ENCODE peak calls at places on chromosomes 3 and 15, in ten cellular contexts. Z is PC-9, O is fibroblast of lung, I is neural progenitor cell, H is HCT116, E is PC-3, M is K562, C is keratinocyte, T is hepatocyte, A is MM.1S. B is an unnamed sample. For H3K9me3, the result is how much of the 10 kb centered on the place peaks cover.

GRCh38 chr3:188830955-188831354 is 340.8 kb upstream of the TPRG1 start:
- DNase-seq in T (no peak), A (no peak), H (no peak), I (no peak), Z (no peak), C (no peak), M (no peak), O (peak), E (peak), B (no peak)

GRCh38 chr15:72358532-72359180 is 17.2 kb downstream of the HEXA start:
- DNase-seq in H (no peak), Z (peak), T (no peak), I (no peak), O (peak), C (no peak), A (no peak), E (peak), M (no peak), B (peak)

GRCh38 chr3:94862703-94863102 is 799.8 kb downstream of the NSUN3 start:
- DNase-seq in H (no peak), O (no peak), Z (no peak), A (peak), I (peak), T (peak), C (no peak), E (peak), M (no peak), B (no peak)

GRCh38 chr3:4782095-4782494 is 197.1 kb upstream of the BHLHE40 start:
- DNase-seq in H (no peak), M (no peak), O (no peak), I (no peak), C (no peak), Z (no peak), E (no peak), A (no peak), T (no peak), B (no peak)

GRCh38 chr3:174101244-174101643 is 703.7 kb downstream of the NLGN1 start:
- DNase-seq in O (no peak), A (peak), Z (no peak), E (peak), I (no peak), H (no peak), T (no peak), M (no peak), C (no peak), B (peak)

GRCh38 chr3:153162513-153163348 is 705 bp downstream of the RAP2B start:
- DNase-seq in I (peak), H (no peak), C (no peak), A (peak), E (peak), T (peak), Z (no peak), M (no peak), O (peak), B (peak)

GRCh38 chr3:133964547-133964946 is 65.2 kb downstream of the SLCO2A1 start:
- DNase-seq in Z (no peak), H (peak), O (no peak), E (peak), T (no peak), C (no peak), A (no peak), M (no peak), I (no peak), B (peak)

GRCh38 chr3:46283851-46284450 is 41.7 kb downstream of the CCR3 start:
- DNase-seq in H (no peak), Z (no peak), T (no peak), C (no peak), O (no peak), I (no peak), M (no peak), A (no peak), E (no peak), B (no peak)

GRCh38 chr3:122245513-122246174 is 62.2 kb downstream of the CASR start:
- DNase-seq in M (peak), C (no peak), T (no peak), Z (no peak), A (peak), H (no peak), E (peak), O (no peak), I (no peak), B (peak)

GRCh38 chr3:149273096-149273751 is 51.6 kb upstream of the CP start:
- DNase-seq in Z (peak), H (peak), M (peak), E (peak), I (peak), C (peak), O (peak), A (peak), T (peak), B (peak)

GRCh38 chr3:104126463-104126862 is 1240.2 kb upstream of the ALCAM start:
- DNase-seq in Z (no peak), A (no peak), C (no peak), I (no peak), M (no peak), T (no peak), H (no peak), O (no peak), E (no peak), B (no peak)

GRCh38 chr3:153103406-153103945 is 58.5 kb upstream of the RAP2B start:
- DNase-seq in M (no peak), C (no peak), O (no peak), I (no peak), E (no peak), Z (no peak), H (no peak), T (peak), A (no peak), B (no peak)

GRCh38 chr3:164004205-164004604 is 1074.1 kb downstream of the SI start:
- DNase-seq in M (peak), H (no peak), T (peak), A (no peak), I (peak), Z (no peak), C (no peak), E (no peak), O (no peak), B (no peak)

GRCh38 chr3:51398595-51399310 is 7.7 kb downstream of the RBM15B start:
- DNase-seq in I (no peak), C (no peak), M (no peak), H (no peak), A (no peak), T (no peak), O (no peak), Z (no peak), E (no peak), B (no peak)

GRCh38 chr15:90762109-90762508 is 45.0 kb downstream of the BLM start:
- DNase-seq in A (no peak), C (no peak), T (peak), O (peak), M (no peak), Z (no peak), H (no peak), I (no peak), E (no peak), B (no peak)

GRCh38 chr15:29773816-29774215 is 48.5 kb downstream of the TJP1 start:
- DNase-seq in M (no peak), C (no peak), Z (no peak), H (no peak), A (no peak), T (no peak), E (peak), I (no peak), O (no peak), B (peak)

GRCh38 chr15:42131826-42132806 is 24.3 kb downstream of the PLA2G4F start:
- DNase-seq in E (no peak), C (no peak), I (peak), M (peak), T (peak), H (no peak), O (no peak), Z (peak), A (no peak), B (no peak)

GRCh38 chr3:27253831-27254230 is 115.4 kb downstream of the NEK10 start:
- DNase-seq in T (peak), C (peak), H (peak), O (peak), Z (peak), A (peak), E (peak), M (no peak), I (peak), B (peak)

GRCh38 chr3:167084566-167084965 is 295.5 kb downstream of the ZBBX start:
- DNase-seq in O (no peak), C (no peak), Z (no peak), M (no peak), A (no peak), H (no peak), E (no peak), T (peak), I (peak), B (no peak)

GRCh38 chr3:56064684-56065083 is 403.6 kb downstream of the ERC2 start:
- DNase-seq in E (peak), H (no peak), A (no peak), Z (no peak), O (no peak), I (no peak), T (no peak), M (no peak), C (no peak), B (no peak)

GRCh38 chr3:156816794-156817741 is 9.1 kb upstream of the LEKR1 start:
- DNase-seq in I (peak), C (no peak), H (peak), Z (peak), E (peak), O (peak), M (peak), T (peak), A (peak), B (peak)

GRCh38 chr15:38886315-38887163 is 321.9 kb upstream of the RASGRP1 start:
- DNase-seq in E (peak), O (peak), M (no peak), C (no peak), A (no peak), Z (no peak), H (no peak), I (no peak), T (peak), B (peak)

GRCh38 chr3:13073042-13073906 is at the start of gene IQSEC1:
- DNase-seq in I (peak), E (no peak), A (peak), O (peak), H (no peak), Z (no peak), T (peak), M (peak), C (no peak), B (no peak)
- TF ChIP-seq EZH2 in I (peak), E (no peak), A (no peak), O (peak), H (no peak), Z (no peak), T (peak), M (no peak), C (peak), B (peak)

GRCh38 chr3:185815391-185816282 is 9.2 kb downstream of the IGF2BP2 start:
- DNase-seq in C (no peak), M (peak), O (peak), A (no peak), E (no peak), H (no peak), T (no peak), I (peak), Z (no peak), B (no peak)
- H3K4me2 ChIP-seq in C (peak), M (peak), O (peak), A (no peak), E (no peak), H (peak), T (peak), I (peak), Z (no peak), B (no peak)

GRCh38 chr15:25385986-25386385 is 52.8 kb downstream of the UBE3A start:
- DNase-seq in C (no peak), I (no peak), H (no peak), Z (no peak), A (no peak), M (no peak), E (no peak), O (no peak), T (peak), B (no peak)
- H3K9me3 ChIP-seq in C (under half), I (under half), H (under half), Z (under half), A (under half), M (under half), E (under half), O (under half), T (under half), B (under half)

DNA sequence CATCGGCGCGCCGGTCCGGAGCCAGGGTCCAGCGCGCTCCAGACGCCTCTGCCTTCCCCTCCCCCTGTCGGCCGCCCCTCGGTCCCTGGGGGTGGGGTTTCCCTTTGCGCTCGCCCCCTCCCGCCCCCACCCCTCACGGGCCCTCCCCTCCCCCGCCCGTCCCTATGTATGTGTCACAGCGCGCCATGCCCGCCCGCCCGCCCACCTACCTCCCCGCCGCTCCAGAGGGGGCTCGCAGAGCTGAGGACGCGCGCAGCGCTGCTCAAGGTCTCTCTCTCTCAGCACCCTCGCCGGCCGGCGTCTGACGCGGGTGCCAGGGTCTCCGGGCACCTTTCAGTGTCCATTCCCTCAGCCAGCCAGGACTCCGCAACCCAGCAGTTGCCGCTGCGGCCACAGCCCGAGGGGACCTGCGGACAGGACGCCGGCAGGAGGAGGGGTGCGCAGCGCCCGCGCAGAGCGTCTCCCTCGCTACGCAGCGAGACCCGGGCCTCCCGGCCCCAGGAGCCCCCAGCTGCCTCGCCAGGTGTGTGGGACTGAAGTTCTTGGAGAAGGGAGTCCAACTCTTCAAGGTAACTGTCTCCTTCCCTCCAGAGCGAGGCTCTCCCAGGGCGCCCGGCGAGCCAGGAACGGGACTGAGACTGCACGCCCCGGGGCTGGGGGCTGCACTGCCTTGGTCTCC is at the start of gene ACAN:
- DNase-seq in I (peak), A (no peak), C (no peak), H (no peak), Z (no peak), E (no peak), M (no peak), T (peak), O (no peak), B (no peak)
- TF ChIP-seq EZH2 in I (peak), A (no peak), C (peak), H (no peak), Z (no peak), E (no peak), M (no peak), T (peak), O (no peak), B (no peak)

GRCh38 chr3:129007792-129008191 is 6.7 kb downstream of the EFCC1 start:
- DNase-seq in M (no peak), E (no peak), H (no peak), Z (no peak), T (no peak), I (no peak), C (no peak), O (no peak), A (no peak), B (no peak)
- H3K4me2 ChIP-seq in M (no peak), E (no peak), H (no peak), Z (no peak), T (no peak), I (no peak), C (no peak), O (no peak), A (no peak), B (no peak)

DNA sequence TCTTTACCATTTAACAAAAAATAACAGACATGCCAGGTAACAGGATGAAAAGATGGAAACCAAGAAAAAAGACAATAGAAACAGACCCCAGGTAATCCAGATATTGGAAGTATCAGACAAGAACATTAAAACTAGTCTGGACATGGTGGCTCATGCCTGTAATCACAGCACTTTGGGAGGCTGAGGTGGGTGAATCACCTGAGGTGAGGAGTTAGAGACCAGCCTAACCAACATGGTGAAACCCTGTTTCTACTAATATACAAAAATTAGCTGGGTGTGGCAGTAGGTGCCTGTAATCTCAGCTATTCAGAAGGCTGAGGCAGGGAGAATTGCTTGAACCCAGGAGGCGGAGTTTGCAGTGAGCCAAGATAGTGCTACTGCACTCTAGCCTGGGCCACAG is 40.6 kb downstream of the ACAD9 start:
- DNase-seq in I (no peak), C (no peak), O (no peak), H (no peak), M (no peak), Z (no peak), T (no peak), E (no peak), A (no peak), B (no peak)
- H3K9me3 ChIP-seq in I (under half), C (under half), O (under half), H (under half), M (under half), Z (under half), T (under half), E (under half), A (under half), B (under half)

GRCh38 chr3:24343084-24343783 is 151.4 kb downstream of the THRB start:
- DNase-seq in M (no peak), C (peak), I (no peak), H (no peak), T (no peak), E (peak), A (no peak), O (peak), Z (peak), B (peak)
- TF ChIP-seq EZH2 in M (no peak), C (no peak), I (no peak), H (no peak), T (no peak), E (no peak), A (no peak), O (no peak), Z (no peak), B (no peak)